ENCODE peak calls at places on chromosomes 7 and 10, in eight cellular contexts. L is NCI-H82, I is activated gamma-delta T cell, K is SHP77, D is ACHN, N is AG09309, P is SJCRH30, T is head of caudate nucleus. U is an unnamed sample.

GRCh38 chr7:155761162-155761561 is 51.1 kb downstream of the SHH start:
- DNase-seq in L (no peak), I (no peak), K (no peak), D (no peak), N (no peak), P (no peak), T (no peak), U (no peak)

GRCh38 chr7:90239050-90239449 is 5.9 kb upstream of the CFAP69 start:
- DNase-seq in L (peak; percentile 61), I (no peak), K (no peak), D (no peak), N (no peak), P (no peak), T (no peak), U (no peak)

GRCh38 chr7:73810991-73811360 is 19.8 kb upstream of the CLDN4 start:
- DNase-seq in L (no peak), I (no peak), K (no peak), D (no peak), N (no peak), P (no peak), T (no peak), U (no peak)

GRCh38 chr7:121076350-121077164 is 88.0 kb downstream of the CPED1 start:
- DNase-seq in L (no peak), I (no peak), K (no peak), D (peak; percentile 93), N (no peak), P (peak; percentile 36), T (no peak), U (peak; percentile 86)

GRCh38 chr10:115898242-115898641 is 374.8 kb downstream of the GFRA1 start:
- DNase-seq in L (no peak), I (no peak), K (no peak), D (no peak), N (no peak), P (no peak), T (no peak), U (no peak)

GRCh38 chr7:143003393-143004051 is 23.4 kb downstream of the OR9A2 start:
- DNase-seq in L (peak; percentile 69), I (no peak), K (peak; percentile 10), D (peak; percentile 59), N (peak; percentile 10), P (peak; percentile 65), T (peak; percentile 19), U (peak; percentile 76)

GRCh38 chr7:22442887-22443369 is 57.1 kb downstream of the STEAP1B start:
- DNase-seq in L (peak; percentile 79), I (no peak), K (no peak), D (no peak), N (no peak), P (no peak), T (no peak), U (no peak)

GRCh38 chr10:113131611-113132330 is 181.7 kb downstream of the TCF7L2 start:
- DNase-seq in L (no peak), I (no peak), K (no peak), D (no peak), N (peak; percentile 83), P (peak; percentile 58), T (no peak), U (no peak)

U was measured in K562.